ENCODE peak calls at places on chromosome 9, in four cellular contexts. J is NCI-H345, F is dorsolateral prefrontal cortex, W is iPS-NIHi11. E is an unnamed sample.

GRCh38 chr9:114616684-114617520 is 5.8 kb downstream of the TMEM268 start:
- DNase-seq in J (peak), F (peak), W (no peak), E (peak)

GRCh38 chr9:136244116-136244775 is 1.4 kb downstream of the QSOX2 start:
- DNase-seq in J (no peak), F (no peak), W (no peak), E (no peak)

GRCh38 chr9:34502471-34503335 is 20.1 kb downstream of the ENHO start:
- DNase-seq in J (no peak), F (peak), W (no peak), E (no peak)

GRCh38 chr9:6197330-6197729 is 18.3 kb upstream of the IL33 start:
- DNase-seq in J (no peak), F (no peak), W (peak), E (no peak)

GRCh38 chr9:134406366-134407122 is 80.3 kb downstream of the RXRA start:
- DNase-seq in J (no peak), F (peak), W (peak), E (no peak)

GRCh38 chr9:82206946-82207345 is 218.4 kb downstream of the SPATA31D1 start:
- DNase-seq in J (no peak), F (no peak), W (no peak), E (no peak)

GRCh38 chr9:109349431-109349846 is 28.6 kb upstream of the EPB41L4B start:
- DNase-seq in J (no peak), F (no peak), W (no peak), E (no peak)

GRCh38 chr9:106860731-106861584 is 2.0 kb upstream of the ZNF462 start:
- DNase-seq in J (no peak), F (no peak), W (peak), E (no peak)

GRCh38 chr9:101397746-101398334 is 578 bp downstream of the MRPL50 start:
- DNase-seq in J (no peak), F (no peak), W (no peak), E (no peak)

GRCh38 chr9:18700714-18701113 is 226.8 kb downstream of the ADAMTSL1 start:
- DNase-seq in J (no peak), F (no peak), W (no peak), E (no peak)

GRCh38 chr9:16315720-16316119 is 554.8 kb downstream of the BNC2 start:
- DNase-seq in J (no peak), F (no peak), W (no peak), E (no peak)

GRCh38 chr9:120932086-120932818 is 5.7 kb upstream of the TRAF1 start:
- DNase-seq in J (no peak), F (no peak), W (no peak), E (no peak)

GRCh38 chr9:33867747-33868429 is 50.9 kb downstream of the UBE2R2 start:
- DNase-seq in J (no peak), F (no peak), W (no peak), E (no peak)

GRCh38 chr9:27433599-27434325 is 90.3 kb upstream of the IFNK start:
- DNase-seq in J (no peak), F (no peak), W (no peak), E (no peak)

GRCh38 chr9:127519301-127520166 is 68.2 kb downstream of the LRSAM1 start:
- DNase-seq in J (no peak), F (no peak), W (no peak), E (no peak)

GRCh38 chr9:77647659-77648457 is at the start of gene GNA14:
- DNase-seq in J (no peak), F (no peak), W (peak), E (no peak)

GRCh38 chr9:6302417-6302816 is 25.8 kb upstream of the TPD52L3 start:
- DNase-seq in J (no peak), F (no peak), W (no peak), E (no peak)

GRCh38 chr9:76370656-76371055 is 23.6 kb downstream of the RFK start:
- DNase-seq in J (no peak), F (no peak), W (no peak), E (no peak)